ENCODE peak calls at places on chromosome 11, in seven cellular contexts. Q, G, O, Z, H, B and U are unnamed samples.

GRCh38 chr11:66076561-66076960 is 6.5 kb downstream of the PACS1 start:
- DNase-seq in H (no peak), B (no peak), Q (no peak), O (no peak), G (no peak), Z (no peak), U (no peak)

GRCh38 chr11:20668844-20669832 is at the start of gene NELL1:
- DNase-seq in O (no peak), Q (peak), H (no peak), Z (no peak), B (peak), G (peak), U (no peak)

GRCh38 chr11:40722179-40722795 is 737.2 kb downstream of the LRRC4C start:
- DNase-seq in Z (no peak), G (peak), Q (no peak), O (no peak), H (no peak), B (no peak), U (peak)

GRCh38 chr11:96284401-96284800 is 58.6 kb downstream of the MAML2 start:
- DNase-seq in O (no peak), Q (no peak), Z (no peak), G (no peak), B (no peak), H (no peak), U (no peak)

GRCh38 chr11:58086528-58086927 is 38.8 kb downstream of the OR9I1 start:
- DNase-seq in O (no peak), B (no peak), G (no peak), H (no peak), Q (no peak), Z (no peak), U (no peak)

GRCh38 chr11:134504146-134504905 is 92.3 kb upstream of the B3GAT1 start:
- DNase-seq in O (no peak), Q (no peak), B (no peak), Z (peak), H (no peak), G (no peak), U (no peak)

GRCh38 chr11:44978961-44979331 is 28.3 kb upstream of the TP53I11 start:
- DNase-seq in G (no peak), O (no peak), B (peak), Q (peak), H (no peak), Z (no peak), U (no peak)

GRCh38 chr11:120233207-120233803 is 6.6 kb upstream of the POU2F3 start:
- DNase-seq in B (no peak), H (no peak), Z (no peak), G (no peak), Q (no peak), O (no peak), U (no peak)

GRCh38 chr11:789951-790350 is at the start of gene CEND1:
- DNase-seq in G (no peak), B (peak), Q (no peak), H (peak), Z (no peak), O (no peak), U (peak)

GRCh38 chr11:120180571-120181445 is 30.0 kb upstream of the OAF start:
- DNase-seq in G (peak), Z (peak), Q (no peak), O (no peak), H (no peak), B (no peak), U (peak)

GRCh38 chr11:17388609-17389204 is at the start of gene KCNJ11:
- DNase-seq in H (no peak), O (peak), Z (no peak), B (peak), G (no peak), Q (peak), U (no peak)

GRCh38 chr11:68939583-68940555 is 36.2 kb downstream of the IGHMBP2 start:
- DNase-seq in G (no peak), Z (no peak), O (no peak), B (no peak), H (no peak), Q (no peak), U (no peak)

GRCh38 chr11:116263020-116263419 is 509.8 kb downstream of the BUD13 start:
- DNase-seq in H (no peak), Z (no peak), O (no peak), G (no peak), B (no peak), Q (no peak), U (no peak)

GRCh38 chr11:130148927-130149326 is 10.7 kb upstream of the ST14 start:
- DNase-seq in O (no peak), B (no peak), H (no peak), G (no peak), Z (no peak), Q (no peak), U (no peak)

GRCh38 chr11:67309166-67309565 is 5.8 kb downstream of the SSH3 start:
- DNase-seq in Z (no peak), G (no peak), O (no peak), Q (no peak), H (no peak), B (no peak), U (no peak)

GRCh38 chr11:16895306-16895705 is 118.9 kb downstream of the PLEKHA7 start:
- DNase-seq in G (no peak), O (no peak), Z (no peak), H (no peak), B (peak), Q (no peak), U (no peak)

GRCh38 chr11:8387693-8388092 is 124.0 kb upstream of the LMO1 start:
- DNase-seq in Q (no peak), B (no peak), Z (no peak), O (no peak), H (no peak), G (no peak), U (no peak)

GRCh38 chr11:40291304-40292100 is 1168.0 kb downstream of the LRRC4C start:
- DNase-seq in G (no peak), Z (no peak), B (peak), H (no peak), Q (no peak), O (no peak), U (no peak)

GRCh38 chr11:15852179-15852578 is 504.2 kb downstream of the SOX6 start:
- DNase-seq in O (no peak), G (peak), B (peak), H (no peak), Q (peak), Z (no peak), U (peak)

GRCh38 chr11:16001899-16002426 is 354.4 kb downstream of the SOX6 start:
- DNase-seq in Z (no peak), O (no peak), G (no peak), Q (peak), B (peak), H (no peak), U (no peak)

GRCh38 chr11:133934599-133935550 is 21.9 kb downstream of the IGSF9B start:
- DNase-seq in B (no peak), Q (no peak), H (no peak), Z (no peak), G (no peak), O (no peak), U (peak)

GRCh38 chr11:86517557-86517956 is 142.9 kb downstream of the CCDC81 start:
- DNase-seq in B (no peak), Q (no peak), G (no peak), Z (no peak), O (no peak), H (no peak), U (no peak)

GRCh38 chr11:6705905-6706535 is 22.9 kb upstream of the MRPL17 start:
- DNase-seq in H (peak), Q (peak), Z (no peak), B (no peak), G (no peak), O (no peak), U (peak)

GRCh38 chr11:64204464-64204989 is 2.0 kb upstream of the FERMT3 start:
- DNase-seq in H (peak), Q (peak), G (peak), O (peak), Z (peak), B (peak), U (peak)

GRCh38 chr11:66070604-66071325 is 693 bp downstream of the PACS1 start:
- DNase-seq in G (peak), H (no peak), B (no peak), Z (peak), Q (no peak), O (no peak), U (peak)

GRCh38 chr11:441418-442274 is at the start of gene ANO9:
- DNase-seq in H (peak), Q (peak), G (no peak), Z (peak), B (peak), O (peak), U (no peak)

GRCh38 chr11:109798521-109798920 is 294.7 kb upstream of the ZC3H12C start:
- DNase-seq in Z (no peak), O (no peak), H (no peak), B (no peak), G (no peak), Q (no peak), U (no peak)

GRCh38 chr11:61332266-61332822 is 561 bp downstream of the DDB1 start:
- DNase-seq in G (no peak), H (no peak), O (no peak), Q (no peak), Z (no peak), B (no peak), U (peak)

GRCh38 chr11:36376888-36377758 is 81.0 kb downstream of the PRR5L start:
- DNase-seq in O (no peak), G (peak), Q (no peak), B (no peak), H (peak), Z (peak), U (peak)